ENCODE peak calls at places on chromosomes 1 and 21, in five cellular contexts. P is AG09309; U is stimulated activated CD4-positive, alpha-beta T cell treated with anti-CD3 and anti-CD28 coated beads, TNF-alpha, amount 100 ng/mL, for 48 hours; Y is right cardiac atrium; Q is T-cell. H is an unnamed sample.

GRCh38 chr1:228944991-228945390 is 209.7 kb downstream of the RHOU start:
- DNase-seq in P (no peak), U (no peak), Y (no peak), Q (no peak), H (no peak)

GRCh38 chr21:44913425-44914175 is 7.1 kb downstream of the ITGB2 start:
- DNase-seq in P (no peak), U (no peak), Y (no peak), Q (no peak), H (no peak)

GRCh38 chr1:160544647-160545046 is 21.6 kb upstream of the SLAMF6 start:
- DNase-seq in P (no peak), U (no peak), Y (no peak), Q (no peak), H (peak)

GRCh38 chr1:15295676-15296075 is 48.7 kb downstream of the FHAD1 start:
- DNase-seq in P (no peak), U (no peak), Y (no peak), Q (no peak), H (no peak)

GRCh38 chr1:181972256-181972655 is 89.3 kb downstream of the ZNF648 start:
- DNase-seq in P (no peak), U (no peak), Y (no peak), Q (no peak), H (no peak)

GRCh38 chr1:60848583-60849188 is 233.7 kb upstream of the NFIA start:
- DNase-seq in P (peak), U (no peak), Y (no peak), Q (no peak), H (no peak)

GRCh38 chr1:92968138-92969032 is 7.1 kb upstream of the DIPK1A start:
- DNase-seq in P (no peak), U (no peak), Y (no peak), Q (no peak), H (no peak)

GRCh38 chr1:12594966-12595838 is 22.8 kb downstream of the DHRS3 start:
- DNase-seq in P (no peak), U (no peak), Y (peak), Q (no peak), H (peak)

GRCh38 chr1:55057270-55057955 is 18.1 kb downstream of the PCSK9 start:
- DNase-seq in P (no peak), U (no peak), Y (no peak), Q (no peak), H (no peak)

GRCh38 chr1:209607102-209607794 is 23.7 kb downstream of the CAMK1G start:
- DNase-seq in P (no peak), U (peak), Y (no peak), Q (no peak), H (no peak)

GRCh38 chr1:1543706-1544099 is 3.3 kb upstream of the TMEM240 start:
- DNase-seq in P (no peak), U (no peak), Y (peak), Q (no peak), H (no peak)

GRCh38 chr1:23575226-23575810 is 16.0 kb upstream of the ID3 start:
- DNase-seq in P (no peak), U (no peak), Y (no peak), Q (no peak), H (no peak)

GRCh38 chr1:39672551-39672947 is 642 bp upstream of the NT5C1A start:
- DNase-seq in P (no peak), U (no peak), Y (no peak), Q (no peak), H (peak)

GRCh38 chr21:44637018-44637850 is at the start of gene KRTAP10-10:
- DNase-seq in P (no peak), U (no peak), Y (no peak), Q (no peak), H (no peak)

GRCh38 chr1:183885142-183885735 is 80.3 kb downstream of the RGL1 start:
- DNase-seq in P (no peak), U (no peak), Y (no peak), Q (no peak), H (no peak)

GRCh38 chr1:65423884-65424655 is 3.6 kb downstream of the LEPR start:
- DNase-seq in P (peak), U (no peak), Y (no peak), Q (no peak), H (no peak)

GRCh38 chr1:117336087-117336817 is 31.0 kb upstream of the MAN1A2 start:
- DNase-seq in P (no peak), U (no peak), Y (no peak), Q (no peak), H (no peak)

GRCh38 chr1:55318111-55318817 is 103.1 kb upstream of the USP24 start:
- DNase-seq in P (no peak), U (no peak), Y (no peak), Q (no peak), H (peak)

GRCh38 chr1:70719164-70719563 is 308.1 kb downstream of the CTH start:
- DNase-seq in P (no peak), U (no peak), Y (no peak), Q (no peak), H (no peak)

GRCh38 chr1:16236495-16237342 is at the start of gene CPLANE2:
- DNase-seq in P (peak), U (peak), Y (peak), Q (peak), H (peak)

GRCh38 chr1:223056802-223057201 is 86.2 kb downstream of the TLR5 start:
- DNase-seq in P (no peak), U (no peak), Y (no peak), Q (no peak), H (no peak)

GRCh38 chr1:94821636-94822305 is 1.6 kb downstream of the SLC44A3 start:
- DNase-seq in P (no peak), U (no peak), Y (no peak), Q (no peak), H (no peak)

GRCh38 chr1:38580591-38580990 is 279.0 kb downstream of the RRAGC start:
- DNase-seq in P (no peak), U (no peak), Y (no peak), Q (no peak), H (no peak)

GRCh38 chr1:224065455-224065854 is 48.5 kb upstream of the FBXO28 start:
- DNase-seq in P (no peak), U (no peak), Y (no peak), Q (no peak), H (no peak)

GRCh38 chr1:70828177-70828576 is 219.4 kb downstream of the PTGER3 start:
- DNase-seq in P (no peak), U (no peak), Y (no peak), Q (no peak), H (no peak)

GRCh38 chr1:159171254-159171687 is at the start of gene CADM3:
- DNase-seq in P (no peak), U (no peak), Y (peak), Q (no peak), H (no peak)

GRCh38 chr1:223704921-223705878 is 7.1 kb upstream of the CAPN2 start:
- DNase-seq in P (no peak), U (no peak), Y (no peak), Q (no peak), H (no peak)

GRCh38 chr1:94254073-94254810 is 16.9 kb upstream of the ARHGAP29 start:
- DNase-seq in P (no peak), U (no peak), Y (no peak), Q (no peak), H (no peak)

GRCh38 chr1:30253807-30254440 is 469.5 kb downstream of the MATN1 start:
- DNase-seq in P (no peak), U (no peak), Y (no peak), Q (no peak), H (no peak)

GRCh38 chr1:29521846-29522580 is 285.7 kb downstream of the PTPRU start:
- DNase-seq in P (no peak), U (no peak), Y (no peak), Q (no peak), H (no peak)

GRCh38 chr1:62325076-62325475 is 5.8 kb upstream of the KANK4 start:
- DNase-seq in P (peak), U (no peak), Y (peak), Q (no peak), H (no peak)

GRCh38 chr1:150567717-150568561 is 11.5 kb downstream of the MCL1 start:
- DNase-seq in P (peak), U (no peak), Y (peak), Q (no peak), H (no peak)

GRCh38 chr1:170604065-170604464 is 59.9 kb upstream of the PRRX1 start:
- DNase-seq in P (no peak), U (no peak), Y (no peak), Q (no peak), H (no peak)

GRCh38 chr1:224340711-224341384 is 10.9 kb upstream of the NVL start:
- DNase-seq in P (no peak), U (no peak), Y (no peak), Q (no peak), H (no peak)